ENCODE peak calls at places on chromosome 15, in eight cellular contexts. X is RCC 7860; S is neural crest cell; J is NCI-H774; Y is activated T-cell treated with anti-CD3 and anti-CD28 coated beads, Interleukin-2, amount 50 U/mL, for 72 hours; I is KBM-7; R is RPMI8226; Z is tibial artery. C is an unnamed sample.
A peak's percentile ranks its signal among the peaks of the same experiment; 100 is the strongest.

GRCh38 chr15:51401872-51402517 is 60.5 kb downstream of the GLDN start:
- DNase-seq in Y (no peak), R (peak; percentile 49), I (peak; percentile 51), Z (no peak), J (no peak), X (no peak), S (peak; percentile 48), C (no peak)

GRCh38 chr15:92541197-92542190 is 114.1 kb downstream of the FAM174B start:
- DNase-seq in Z (no peak), X (no peak), Y (no peak), R (no peak), I (no peak), S (no peak), J (no peak), C (no peak)

GRCh38 chr15:32803631-32804030 is 85.8 kb downstream of the GREM1 start:
- DNase-seq in R (no peak), I (no peak), X (peak; percentile 31), Z (no peak), S (no peak), J (no peak), Y (no peak), C (no peak)

GRCh38 chr15:70632079-70632850 is 131.1 kb downstream of the UACA start:
- DNase-seq in Z (no peak), X (no peak), R (no peak), Y (no peak), S (no peak), I (peak; percentile 37), J (no peak), C (no peak)

GRCh38 chr15:58864602-58865419 is 68.7 kb downstream of the SLTM start:
- DNase-seq in Z (no peak), Y (peak; percentile 12), J (no peak), R (no peak), I (no peak), X (no peak), S (no peak), C (peak; percentile 18)

GRCh38 chr15:48520376-48521155 is 124.9 kb downstream of the FBN1 start:
- DNase-seq in Z (no peak), J (no peak), I (no peak), S (no peak), X (no peak), Y (no peak), R (no peak), C (no peak)

GRCh38 chr15:47505712-47506542 is 211.4 kb upstream of the SEMA6D start:
- DNase-seq in R (no peak), X (no peak), J (no peak), Y (no peak), S (no peak), Z (no peak), I (no peak), C (no peak)

GRCh38 chr15:34753236-34753894 is 1.4 kb downstream of the GJD2 start:
- DNase-seq in I (peak; percentile 77), Z (no peak), R (no peak), X (no peak), J (no peak), Y (no peak), S (peak; percentile 65), C (no peak)

GRCh38 chr15:48424076-48424475 is 92.8 kb downstream of the DUT start:
- DNase-seq in S (no peak), Y (no peak), J (no peak), Z (no peak), I (peak; percentile 4), X (no peak), R (no peak), C (no peak)

GRCh38 chr15:62841891-62842559 is 200.5 kb upstream of the TPM1 start:
- DNase-seq in J (no peak), Y (no peak), S (no peak), Z (no peak), R (no peak), X (peak; percentile 53), I (no peak), C (no peak)

GRCh38 chr15:81940467-81941451 is 105.1 kb downstream of the MEX3B start:
- DNase-seq in J (no peak), Y (no peak), I (peak; percentile 57), X (no peak), R (no peak), S (no peak), Z (no peak), C (no peak)

GRCh38 chr15:63046927-63047760 is 4.6 kb downstream of the TPM1 start:
- DNase-seq in X (peak; percentile 62), J (no peak), Y (no peak), Z (no peak), S (no peak), I (no peak), R (no peak), C (no peak)

GRCh38 chr15:63800739-63801138 is 33.0 kb downstream of the HERC1 start:
- DNase-seq in J (no peak), X (no peak), Z (no peak), I (no peak), Y (no peak), S (no peak), R (no peak), C (no peak)

GRCh38 chr15:65695073-65695472 is 73.3 kb downstream of the SLC24A1 start:
- DNase-seq in Y (no peak), X (no peak), S (no peak), J (no peak), R (no peak), Z (no peak), I (no peak), C (no peak)

GRCh38 chr15:22962611-22963010 is 17.6 kb downstream of the CYFIP1 start:
- DNase-seq in Y (no peak), X (no peak), S (no peak), J (no peak), R (no peak), I (no peak), Z (no peak), C (no peak)

GRCh38 chr15:76386178-76386577 is 49.6 kb downstream of the ISL2 start:
- DNase-seq in Y (no peak), Z (no peak), S (no peak), X (no peak), I (no peak), R (no peak), J (no peak), C (no peak)